ENCODE peak calls at places on chromosomes 4 and X, in eight cellular contexts. O is MV-4-11; F is neural progenitor cell; J is OCI-LY7; N is right cardiac atrium; P is SK-N-MC; B is SW480; C is activated CD8-positive, alpha-beta memory T cell treated with anti-CD3 and anti-CD28 coated beads for 1 hour. M is an unnamed sample.

GRCh38 chr4:2793578-2793919 is 664 bp downstream of the SH3BP2 start:
- DNase-seq in J (no peak), C (no peak), P (no peak), F (peak), B (peak), O (peak), N (peak), M (peak)

GRCh38 chrX:20521245-20521644 is 254.5 kb upstream of the RPS6KA3 start:
- DNase-seq in P (no peak), C (no peak), B (no peak), F (no peak), J (no peak), N (no peak), O (no peak), M (no peak)

GRCh38 chr4:56468097-56468422 is 643 bp downstream of the SRP72 start:
- DNase-seq in C (no peak), N (no peak), F (peak), J (no peak), O (peak), B (peak), P (no peak), M (no peak)

GRCh38 chrX:25968920-25969319 is 169.2 kb upstream of the MAGEB18 start:
- DNase-seq in P (peak), O (no peak), B (no peak), N (no peak), F (peak), C (no peak), J (no peak), M (peak)

GRCh38 chrX:14936561-14936960 is 63.3 kb downstream of the MOSPD2 start:
- DNase-seq in N (no peak), P (no peak), J (no peak), C (no peak), F (no peak), B (peak), O (peak), M (peak)

GRCh38 chrX:10198254-10198653 is 41.5 kb downstream of the CLCN4 start:
- DNase-seq in N (no peak), P (no peak), J (no peak), C (no peak), O (peak), B (no peak), F (no peak), M (no peak)

GRCh38 chrX:53681661-53682060 is 4.9 kb downstream of the HUWE1 start:
- DNase-seq in B (no peak), C (no peak), O (no peak), N (no peak), F (no peak), J (no peak), P (no peak), M (no peak)

GRCh38 chrX:108312011-108312410 is 126.2 kb downstream of the COL4A6 start:
- DNase-seq in C (no peak), J (no peak), F (no peak), B (no peak), N (no peak), O (no peak), P (no peak), M (no peak)

GRCh38 chrX:8738588-8739189 is 6.8 kb upstream of the ANOS1 start:
- DNase-seq in O (peak), B (peak), N (peak), C (no peak), P (peak), F (peak), J (peak), M (peak)

GRCh38 chr4:85884251-85884650 is 409.3 kb downstream of the ARHGAP24 start:
- DNase-seq in N (no peak), B (no peak), F (peak), J (no peak), P (no peak), C (no peak), O (no peak), M (no peak)

GRCh38 chrX:54181196-54181953 is 1.7 kb downstream of the FAM120C start:
- DNase-seq in C (no peak), F (no peak), P (no peak), N (peak), J (no peak), O (peak), B (no peak), M (peak)

GRCh38 chrX:2498781-2499302 is 1.9 kb downstream of the DHRSX start:
- DNase-seq in O (no peak), C (no peak), N (no peak), P (no peak), F (peak), J (peak), B (no peak), M (peak)

GRCh38 chrX:106933538-106933961 is 13.3 kb downstream of the CLDN2 start:
- DNase-seq in F (no peak), N (no peak), B (peak), C (no peak), P (no peak), J (no peak), O (no peak), M (peak)

GRCh38 chr4:41505161-41505653 is 32.8 kb upstream of the LIMCH1 start:
- DNase-seq in C (no peak), J (no peak), B (no peak), P (no peak), O (no peak), N (no peak), F (no peak), M (no peak)

GRCh38 chrX:49993661-49994060 is 71.3 kb downstream of the CLCN5 start:
- DNase-seq in B (no peak), N (no peak), F (no peak), C (no peak), P (no peak), O (no peak), J (no peak), M (no peak)

GRCh38 chrX:44669626-44670025 is 127.0 kb upstream of the FUNDC1 start:
- DNase-seq in F (no peak), N (no peak), J (no peak), P (no peak), B (no peak), C (no peak), O (no peak), M (no peak)

GRCh38 chr4:7390906-7391636 is 43.7 kb downstream of the PSAPL1 start:
- DNase-seq in N (no peak), F (no peak), O (no peak), B (no peak), P (no peak), C (no peak), J (no peak), M (no peak)

GRCh38 chr4:93897559-93897958 is 69.0 kb downstream of the ATOH1 start:
- DNase-seq in F (no peak), P (peak), J (peak), O (no peak), N (no peak), C (no peak), B (peak), M (peak)

GRCh38 chrX:15447985-15448639 is 45.0 kb downstream of the PIR start:
- DNase-seq in J (no peak), F (peak), P (no peak), B (peak), O (no peak), C (no peak), N (no peak), M (no peak)

GRCh38 chr4:89640620-89641366 is 196.2 kb downstream of the SNCA start:
- DNase-seq in J (no peak), C (no peak), P (no peak), O (no peak), F (peak), B (peak), N (peak), M (peak)

GRCh38 chrX:2823795-2824386 is 4.8 kb upstream of the GYG2 start:
- DNase-seq in C (no peak), F (no peak), O (no peak), J (no peak), N (no peak), B (no peak), P (no peak), M (no peak)

GRCh38 chr4:78753091-78753490 is 23.1 kb upstream of the BMP2K start:
- DNase-seq in B (no peak), O (peak), J (no peak), C (no peak), F (no peak), N (no peak), P (no peak), M (no peak)

GRCh38 chr4:26860922-26861433 is 337 bp downstream of the STIM2 start:
- DNase-seq in C (no peak), B (no peak), O (no peak), F (peak), N (peak), J (peak), P (no peak), M (peak)

GRCh38 chr4:75940692-75941253 is at the start of gene NAAA:
- DNase-seq in J (peak), B (peak), N (peak), F (peak), O (peak), P (no peak), C (peak), M (peak)

GRCh38 chr4:180973894-180974293 is 1269.3 kb upstream of the TENM3 start:
- DNase-seq in P (no peak), J (no peak), B (no peak), N (no peak), F (no peak), O (no peak), C (no peak), M (no peak)

GRCh38 chrX:25015486-25016360 is at the start of gene ARX:
- DNase-seq in C (no peak), N (peak), P (no peak), B (no peak), F (peak), O (no peak), J (peak), M (peak)

GRCh38 chr4:81040175-81040659 is 9.7 kb downstream of the BMP3 start:
- DNase-seq in C (no peak), P (no peak), N (no peak), B (peak), J (peak), O (peak), F (peak), M (peak)

GRCh38 chrX:1422135-1422465 is 30.2 kb upstream of the SLC25A6 start:
- DNase-seq in N (no peak), C (no peak), B (no peak), F (no peak), J (no peak), O (no peak), P (no peak), M (no peak)

GRCh38 chr4:113141901-113142346 is 92.5 kb downstream of the ANK2 start:
- DNase-seq in C (no peak), N (no peak), B (peak), O (no peak), F (no peak), J (no peak), P (no peak), M (no peak)

GRCh38 chrX:111387470-111387869 is 24.5 kb downstream of the DCX start:
- DNase-seq in O (no peak), C (no peak), F (peak), J (no peak), P (no peak), N (no peak), B (no peak), M (no peak)

GRCh38 chrX:139738581-139738980 is 30.6 kb upstream of the MCF2 start:
- DNase-seq in F (no peak), J (no peak), B (peak), C (no peak), P (no peak), N (no peak), O (no peak), M (no peak)

GRCh38 chr4:184252136-184253071 is 34.7 kb upstream of the ENPP6 start:
- DNase-seq in J (no peak), N (no peak), F (no peak), B (no peak), P (no peak), C (no peak), O (no peak), M (no peak)

M was measured in NB4.